ENCODE peak calls at places on chromosomes 1 and 21, in seven cellular contexts. T is T-helper 2 cell; W is activated T-cell treated with anti-CD3 and anti-CD28 coated beads, Interleukin-2, amount 50 U/mL, for 72 hours; D is kidney tubule cell; X is lower lobe of right lung; R is NCI-H1694 treated with DMSO at 0.1 percent for 48 hours; S is GM03348. K is an unnamed sample.

GRCh38 chr1:188706742-188707141 is 1770.9 kb downstream of the BRINP3 start:
- DNase-seq in T (no peak), W (no peak), D (peak; percentile 76), X (no peak), R (no peak), S (no peak), K (no peak)

GRCh38 chr21:39087238-39087975 is 95.8 kb downstream of the PSMG1 start:
- DNase-seq in T (no peak), W (no peak), D (no peak), X (no peak), R (no peak), S (no peak), K (no peak)

GRCh38 chr1:22341791-22342605 is 109.7 kb upstream of the ZBTB40 start:
- DNase-seq in T (no peak), W (no peak), D (peak; percentile 16), X (no peak), R (peak; percentile 36), S (peak; percentile 84), K (no peak)

GRCh38 chr21:42674351-42674940 is 21.0 kb downstream of the PDE9A start:
- DNase-seq in T (no peak), W (no peak), D (no peak), X (no peak), R (peak; percentile 32), S (no peak), K (peak; percentile 48)

GRCh38 chr21:30345014-30345413 is 3.4 kb downstream of the KRTAP23-1 start:
- DNase-seq in T (no peak), W (no peak), D (no peak), X (no peak), R (no peak), S (no peak), K (no peak)

GRCh38 chr1:25022361-25023189 is 92.5 kb upstream of the RUNX3 start:
- DNase-seq in T (peak; percentile 100), W (peak; percentile 97), D (peak; percentile 63), X (peak; percentile 83), R (no peak), S (peak; percentile 82), K (no peak)

GRCh38 chr1:85571830-85572229 is 8.7 kb upstream of the CCN1 start:
- DNase-seq in T (no peak), W (peak; percentile 16), D (peak; percentile 80), X (no peak), R (no peak), S (no peak), K (no peak)

GRCh38 chr1:161158316-161159016 is 834 bp upstream of the USP21 start:
- DNase-seq in T (no peak), W (no peak), D (peak; percentile 2), X (no peak), R (no peak), S (no peak), K (no peak)

GRCh38 chr1:109687641-109688499 is at the start of gene GSTM1:
- DNase-seq in T (no peak), W (peak; percentile 83), D (no peak), X (no peak), R (no peak), S (no peak), K (no peak)